ENCODE peak calls at places on chromosome 6, in eight cellular contexts. One of them, this sample, is unnamed.

GRCh38 chr6:134361011-134361410 is 43.1 kb upstream of the SGK1 start:
- DNase-seq in GM23248: no peak
- DNase-seq in globus pallidus: no peak
- DNase-seq in stimulated activated CD8-positive, alpha-beta memory T cell treated with anti-CD3 and anti-CD28 coated beads, Interleukin-7, amount 100 ng/mL, for 24 hours: no peak
- DNase-seq in M059J: no peak
- DNase-seq in aorta: no peak
- DNase-seq in Caki2: no peak
- DNase-seq in activated T-cell treated with anti-CD3 and anti-CD28 coated beads, Interleukin-2, amount 50 U/mL, for 4 hours: no peak
- DNase-seq in this sample: no peak

GRCh38 chr6:122789078-122789861 is at the start of gene SMPDL3A:
- DNase-seq in GM23248: peak
- DNase-seq in globus pallidus: peak
- DNase-seq in stimulated activated CD8-positive, alpha-beta memory T cell treated with anti-CD3 and anti-CD28 coated beads, Interleukin-7, amount 100 ng/mL, for 24 hours: no peak
- DNase-seq in M059J: peak
- DNase-seq in aorta: peak
- DNase-seq in Caki2: peak
- DNase-seq in activated T-cell treated with anti-CD3 and anti-CD28 coated beads, Interleukin-2, amount 50 U/mL, for 4 hours: no peak
- DNase-seq in this sample: peak

GRCh38 chr6:26197736-26198625 is 110.8 kb downstream of the HFE start:
- DNase-seq in GM23248: peak
- DNase-seq in globus pallidus: no peak
- DNase-seq in stimulated activated CD8-positive, alpha-beta memory T cell treated with anti-CD3 and anti-CD28 coated beads, Interleukin-7, amount 100 ng/mL, for 24 hours: no peak
- DNase-seq in M059J: peak
- DNase-seq in aorta: no peak
- DNase-seq in Caki2: peak
- DNase-seq in activated T-cell treated with anti-CD3 and anti-CD28 coated beads, Interleukin-2, amount 50 U/mL, for 4 hours: no peak
- DNase-seq in this sample: peak

GRCh38 chr6:170313716-170314295 is 7.2 kb downstream of the FAM120B start:
- DNase-seq in GM23248: no peak
- DNase-seq in globus pallidus: no peak
- DNase-seq in stimulated activated CD8-positive, alpha-beta memory T cell treated with anti-CD3 and anti-CD28 coated beads, Interleukin-7, amount 100 ng/mL, for 24 hours: no peak
- DNase-seq in M059J: no peak
- DNase-seq in aorta: no peak
- DNase-seq in Caki2: no peak
- DNase-seq in activated T-cell treated with anti-CD3 and anti-CD28 coated beads, Interleukin-2, amount 50 U/mL, for 4 hours: no peak
- DNase-seq in this sample: no peak

GRCh38 chr6:150142304-150142656 is 564 bp upstream of the PPP1R14C start:
- DNase-seq in GM23248: peak
- DNase-seq in globus pallidus: no peak
- DNase-seq in stimulated activated CD8-positive, alpha-beta memory T cell treated with anti-CD3 and anti-CD28 coated beads, Interleukin-7, amount 100 ng/mL, for 24 hours: no peak
- DNase-seq in M059J: peak
- DNase-seq in aorta: no peak
- DNase-seq in Caki2: peak
- DNase-seq in activated T-cell treated with anti-CD3 and anti-CD28 coated beads, Interleukin-2, amount 50 U/mL, for 4 hours: no peak
- DNase-seq in this sample: peak

GRCh38 chr6:14270925-14271791 is 153.6 kb downstream of the CD83 start:
- DNase-seq in GM23248: peak
- DNase-seq in globus pallidus: no peak
- DNase-seq in stimulated activated CD8-positive, alpha-beta memory T cell treated with anti-CD3 and anti-CD28 coated beads, Interleukin-7, amount 100 ng/mL, for 24 hours: no peak
- DNase-seq in M059J: peak
- DNase-seq in aorta: no peak
- DNase-seq in Caki2: peak
- DNase-seq in activated T-cell treated with anti-CD3 and anti-CD28 coated beads, Interleukin-2, amount 50 U/mL, for 4 hours: peak
- DNase-seq in this sample: peak

GRCh38 chr6:151229401-151230276 is 10.1 kb upstream of the AKAP12 start:
- DNase-seq in GM23248: no peak
- DNase-seq in globus pallidus: no peak
- DNase-seq in stimulated activated CD8-positive, alpha-beta memory T cell treated with anti-CD3 and anti-CD28 coated beads, Interleukin-7, amount 100 ng/mL, for 24 hours: no peak
- DNase-seq in M059J: no peak
- DNase-seq in aorta: no peak
- DNase-seq in Caki2: no peak
- DNase-seq in activated T-cell treated with anti-CD3 and anti-CD28 coated beads, Interleukin-2, amount 50 U/mL, for 4 hours: no peak
- DNase-seq in this sample: no peak

GRCh38 chr6:56004421-56004820 is 129.0 kb upstream of the BMP5 start:
- DNase-seq in GM23248: peak
- DNase-seq in globus pallidus: no peak
- DNase-seq in stimulated activated CD8-positive, alpha-beta memory T cell treated with anti-CD3 and anti-CD28 coated beads, Interleukin-7, amount 100 ng/mL, for 24 hours: no peak
- DNase-seq in M059J: peak
- DNase-seq in aorta: no peak
- DNase-seq in Caki2: no peak
- DNase-seq in activated T-cell treated with anti-CD3 and anti-CD28 coated beads, Interleukin-2, amount 50 U/mL, for 4 hours: no peak
- DNase-seq in this sample: no peak

GRCh38 chr6:160156842-160157241 is 35.2 kb downstream of the SLC22A1 start:
- DNase-seq in GM23248: peak
- DNase-seq in globus pallidus: no peak
- DNase-seq in stimulated activated CD8-positive, alpha-beta memory T cell treated with anti-CD3 and anti-CD28 coated beads, Interleukin-7, amount 100 ng/mL, for 24 hours: no peak
- DNase-seq in M059J: no peak
- DNase-seq in aorta: no peak
- DNase-seq in Caki2: no peak
- DNase-seq in activated T-cell treated with anti-CD3 and anti-CD28 coated beads, Interleukin-2, amount 50 U/mL, for 4 hours: no peak
- DNase-seq in this sample: peak

GRCh38 chr6:35484921-35485392 is 11.9 kb downstream of the TEAD3 start:
- DNase-seq in GM23248: peak
- DNase-seq in globus pallidus: no peak
- DNase-seq in stimulated activated CD8-positive, alpha-beta memory T cell treated with anti-CD3 and anti-CD28 coated beads, Interleukin-7, amount 100 ng/mL, for 24 hours: no peak
- DNase-seq in M059J: peak
- DNase-seq in aorta: peak
- DNase-seq in Caki2: no peak
- DNase-seq in activated T-cell treated with anti-CD3 and anti-CD28 coated beads, Interleukin-2, amount 50 U/mL, for 4 hours: no peak
- DNase-seq in this sample: no peak

GRCh38 chr6:33762713-33763112 is 16.0 kb upstream of the IP6K3 start:
- DNase-seq in GM23248: peak
- DNase-seq in globus pallidus: no peak
- DNase-seq in stimulated activated CD8-positive, alpha-beta memory T cell treated with anti-CD3 and anti-CD28 coated beads, Interleukin-7, amount 100 ng/mL, for 24 hours: no peak
- DNase-seq in M059J: no peak
- DNase-seq in aorta: no peak
- DNase-seq in Caki2: no peak
- DNase-seq in activated T-cell treated with anti-CD3 and anti-CD28 coated beads, Interleukin-2, amount 50 U/mL, for 4 hours: no peak
- DNase-seq in this sample: no peak

GRCh38 chr6:26003102-26003694 is 40.6 kb downstream of the TRIM38 start:
- DNase-seq in GM23248: peak
- DNase-seq in globus pallidus: peak
- DNase-seq in stimulated activated CD8-positive, alpha-beta memory T cell treated with anti-CD3 and anti-CD28 coated beads, Interleukin-7, amount 100 ng/mL, for 24 hours: no peak
- DNase-seq in M059J: peak
- DNase-seq in aorta: no peak
- DNase-seq in Caki2: peak
- DNase-seq in activated T-cell treated with anti-CD3 and anti-CD28 coated beads, Interleukin-2, amount 50 U/mL, for 4 hours: peak
- DNase-seq in this sample: peak

GRCh38 chr6:32832535-32832934 is 6.0 kb downstream of the TAP2 start:
- DNase-seq in GM23248: no peak
- DNase-seq in globus pallidus: no peak
- DNase-seq in stimulated activated CD8-positive, alpha-beta memory T cell treated with anti-CD3 and anti-CD28 coated beads, Interleukin-7, amount 100 ng/mL, for 24 hours: no peak
- DNase-seq in M059J: no peak
- DNase-seq in aorta: no peak
- DNase-seq in Caki2: no peak
- DNase-seq in activated T-cell treated with anti-CD3 and anti-CD28 coated beads, Interleukin-2, amount 50 U/mL, for 4 hours: no peak
- DNase-seq in this sample: no peak

GRCh38 chr6:37561361-37561760 is 61.7 kb upstream of the CCDC167 start:
- DNase-seq in GM23248: no peak
- DNase-seq in globus pallidus: no peak
- DNase-seq in stimulated activated CD8-positive, alpha-beta memory T cell treated with anti-CD3 and anti-CD28 coated beads, Interleukin-7, amount 100 ng/mL, for 24 hours: no peak
- DNase-seq in M059J: no peak
- DNase-seq in aorta: no peak
- DNase-seq in Caki2: no peak
- DNase-seq in activated T-cell treated with anti-CD3 and anti-CD28 coated beads, Interleukin-2, amount 50 U/mL, for 4 hours: no peak
- DNase-seq in this sample: no peak

GRCh38 chr6:158387036-158387435 is 74.8 kb downstream of the TULP4 start:
- DNase-seq in GM23248: no peak
- DNase-seq in globus pallidus: no peak
- DNase-seq in stimulated activated CD8-positive, alpha-beta memory T cell treated with anti-CD3 and anti-CD28 coated beads, Interleukin-7, amount 100 ng/mL, for 24 hours: no peak
- DNase-seq in M059J: no peak
- DNase-seq in aorta: no peak
- DNase-seq in Caki2: no peak
- DNase-seq in activated T-cell treated with anti-CD3 and anti-CD28 coated beads, Interleukin-2, amount 50 U/mL, for 4 hours: no peak
- DNase-seq in this sample: no peak

GRCh38 chr6:22892452-22892851 is 323.1 kb downstream of the HDGFL1 start:
- DNase-seq in GM23248: peak
- DNase-seq in globus pallidus: no peak
- DNase-seq in stimulated activated CD8-positive, alpha-beta memory T cell treated with anti-CD3 and anti-CD28 coated beads, Interleukin-7, amount 100 ng/mL, for 24 hours: no peak
- DNase-seq in M059J: peak
- DNase-seq in aorta: no peak
- DNase-seq in Caki2: peak
- DNase-seq in activated T-cell treated with anti-CD3 and anti-CD28 coated beads, Interleukin-2, amount 50 U/mL, for 4 hours: no peak
- DNase-seq in this sample: peak

GRCh38 chr6:125375841-125376240 is 74.1 kb upstream of the HDDC2 start:
- DNase-seq in GM23248: peak
- DNase-seq in globus pallidus: no peak
- DNase-seq in stimulated activated CD8-positive, alpha-beta memory T cell treated with anti-CD3 and anti-CD28 coated beads, Interleukin-7, amount 100 ng/mL, for 24 hours: no peak
- DNase-seq in M059J: no peak
- DNase-seq in aorta: no peak
- DNase-seq in Caki2: no peak
- DNase-seq in activated T-cell treated with anti-CD3 and anti-CD28 coated beads, Interleukin-2, amount 50 U/mL, for 4 hours: no peak
- DNase-seq in this sample: peak

GRCh38 chr6:6815732-6816131 is 227.2 kb downstream of the LY86 start:
- DNase-seq in GM23248: no peak
- DNase-seq in globus pallidus: no peak
- DNase-seq in stimulated activated CD8-positive, alpha-beta memory T cell treated with anti-CD3 and anti-CD28 coated beads, Interleukin-7, amount 100 ng/mL, for 24 hours: no peak
- DNase-seq in M059J: no peak
- DNase-seq in aorta: no peak
- DNase-seq in Caki2: no peak
- DNase-seq in activated T-cell treated with anti-CD3 and anti-CD28 coated beads, Interleukin-2, amount 50 U/mL, for 4 hours: no peak
- DNase-seq in this sample: no peak

GRCh38 chr6:140041571-140042332 is 667.3 kb upstream of the CITED2 start:
- DNase-seq in GM23248: no peak
- DNase-seq in globus pallidus: no peak
- DNase-seq in stimulated activated CD8-positive, alpha-beta memory T cell treated with anti-CD3 and anti-CD28 coated beads, Interleukin-7, amount 100 ng/mL, for 24 hours: no peak
- DNase-seq in M059J: no peak
- DNase-seq in aorta: no peak
- DNase-seq in Caki2: no peak
- DNase-seq in activated T-cell treated with anti-CD3 and anti-CD28 coated beads, Interleukin-2, amount 50 U/mL, for 4 hours: no peak
- DNase-seq in this sample: no peak

GRCh38 chr6:90940812-90941481 is 354.1 kb upstream of the MAP3K7 start:
- DNase-seq in GM23248: peak
- DNase-seq in globus pallidus: peak
- DNase-seq in stimulated activated CD8-positive, alpha-beta memory T cell treated with anti-CD3 and anti-CD28 coated beads, Interleukin-7, amount 100 ng/mL, for 24 hours: no peak
- DNase-seq in M059J: peak
- DNase-seq in aorta: no peak
- DNase-seq in Caki2: peak
- DNase-seq in activated T-cell treated with anti-CD3 and anti-CD28 coated beads, Interleukin-2, amount 50 U/mL, for 4 hours: no peak
- DNase-seq in this sample: peak

GRCh38 chr6:47446974-47447373 is 30.6 kb upstream of the CD2AP start:
- DNase-seq in GM23248: no peak
- DNase-seq in globus pallidus: no peak
- DNase-seq in stimulated activated CD8-positive, alpha-beta memory T cell treated with anti-CD3 and anti-CD28 coated beads, Interleukin-7, amount 100 ng/mL, for 24 hours: no peak
- DNase-seq in M059J: no peak
- DNase-seq in aorta: no peak
- DNase-seq in Caki2: no peak
- DNase-seq in activated T-cell treated with anti-CD3 and anti-CD28 coated beads, Interleukin-2, amount 50 U/mL, for 4 hours: no peak
- DNase-seq in this sample: no peak

GRCh38 chr6:129370268-129370916 is 339.6 kb downstream of the ARHGAP18 start:
- DNase-seq in GM23248: peak
- DNase-seq in globus pallidus: peak
- DNase-seq in stimulated activated CD8-positive, alpha-beta memory T cell treated with anti-CD3 and anti-CD28 coated beads, Interleukin-7, amount 100 ng/mL, for 24 hours: peak
- DNase-seq in M059J: peak
- DNase-seq in aorta: no peak
- DNase-seq in Caki2: peak
- DNase-seq in activated T-cell treated with anti-CD3 and anti-CD28 coated beads, Interleukin-2, amount 50 U/mL, for 4 hours: peak
- DNase-seq in this sample: peak

GRCh38 chr6:71333700-71334099 is 45.1 kb downstream of the OGFRL1 start:
- DNase-seq in GM23248: peak
- DNase-seq in globus pallidus: no peak
- DNase-seq in stimulated activated CD8-positive, alpha-beta memory T cell treated with anti-CD3 and anti-CD28 coated beads, Interleukin-7, amount 100 ng/mL, for 24 hours: no peak
- DNase-seq in M059J: peak
- DNase-seq in aorta: no peak
- DNase-seq in Caki2: peak
- DNase-seq in activated T-cell treated with anti-CD3 and anti-CD28 coated beads, Interleukin-2, amount 50 U/mL, for 4 hours: no peak
- DNase-seq in this sample: peak

GRCh38 chr6:64807785-64808184 is 899.2 kb downstream of the EYS start:
- DNase-seq in GM23248: no peak
- DNase-seq in globus pallidus: no peak
- DNase-seq in stimulated activated CD8-positive, alpha-beta memory T cell treated with anti-CD3 and anti-CD28 coated beads, Interleukin-7, amount 100 ng/mL, for 24 hours: no peak
- DNase-seq in M059J: no peak
- DNase-seq in aorta: no peak
- DNase-seq in Caki2: no peak
- DNase-seq in activated T-cell treated with anti-CD3 and anti-CD28 coated beads, Interleukin-2, amount 50 U/mL, for 4 hours: no peak
- DNase-seq in this sample: no peak

GRCh38 chr6:99605074-99605726 is 1.4 kb upstream of the PRDM13 start:
- DNase-seq in GM23248: no peak
- DNase-seq in globus pallidus: no peak
- DNase-seq in stimulated activated CD8-positive, alpha-beta memory T cell treated with anti-CD3 and anti-CD28 coated beads, Interleukin-7, amount 100 ng/mL, for 24 hours: no peak
- DNase-seq in M059J: no peak
- DNase-seq in aorta: no peak
- DNase-seq in Caki2: no peak
- DNase-seq in activated T-cell treated with anti-CD3 and anti-CD28 coated beads, Interleukin-2, amount 50 U/mL, for 4 hours: no peak
- DNase-seq in this sample: no peak

GRCh38 chr6:37113976-37114375 is 56.0 kb upstream of the PIM1 start:
- DNase-seq in GM23248: no peak
- DNase-seq in globus pallidus: no peak
- DNase-seq in stimulated activated CD8-positive, alpha-beta memory T cell treated with anti-CD3 and anti-CD28 coated beads, Interleukin-7, amount 100 ng/mL, for 24 hours: no peak
- DNase-seq in M059J: no peak
- DNase-seq in aorta: no peak
- DNase-seq in Caki2: no peak
- DNase-seq in activated T-cell treated with anti-CD3 and anti-CD28 coated beads, Interleukin-2, amount 50 U/mL, for 4 hours: no peak
- DNase-seq in this sample: no peak

GRCh38 chr6:52420668-52421358 is 671 bp downstream of the EFHC1 start:
- DNase-seq in GM23248: peak
- DNase-seq in globus pallidus: no peak
- DNase-seq in stimulated activated CD8-positive, alpha-beta memory T cell treated with anti-CD3 and anti-CD28 coated beads, Interleukin-7, amount 100 ng/mL, for 24 hours: no peak
- DNase-seq in M059J: peak
- DNase-seq in aorta: no peak
- DNase-seq in Caki2: peak
- DNase-seq in activated T-cell treated with anti-CD3 and anti-CD28 coated beads, Interleukin-2, amount 50 U/mL, for 4 hours: no peak
- DNase-seq in this sample: peak

GRCh38 chr6:12196326-12196936 is 93.7 kb upstream of the EDN1 start:
- DNase-seq in GM23248: peak
- DNase-seq in globus pallidus: no peak
- DNase-seq in stimulated activated CD8-positive, alpha-beta memory T cell treated with anti-CD3 and anti-CD28 coated beads, Interleukin-7, amount 100 ng/mL, for 24 hours: no peak
- DNase-seq in M059J: peak
- DNase-seq in aorta: no peak
- DNase-seq in Caki2: peak
- DNase-seq in activated T-cell treated with anti-CD3 and anti-CD28 coated beads, Interleukin-2, amount 50 U/mL, for 4 hours: no peak
- DNase-seq in this sample: peak

GRCh38 chr6:141107562-141108160 is 1025.1 kb upstream of the GJE1 start:
- DNase-seq in GM23248: peak
- DNase-seq in globus pallidus: no peak
- DNase-seq in stimulated activated CD8-positive, alpha-beta memory T cell treated with anti-CD3 and anti-CD28 coated beads, Interleukin-7, amount 100 ng/mL, for 24 hours: no peak
- DNase-seq in M059J: peak
- DNase-seq in aorta: no peak
- DNase-seq in Caki2: peak
- DNase-seq in activated T-cell treated with anti-CD3 and anti-CD28 coated beads, Interleukin-2, amount 50 U/mL, for 4 hours: no peak
- DNase-seq in this sample: peak

This sample was measured in astrocyte of the hippocampus.